ENCODE peak calls at places on chromosome 7, in five cellular contexts. S is neural crest cell, V is RWPE1, C is endothelial cell, P is WERI-Rb-1. M is an unnamed sample.

GRCh38 chr7:45001138-45001694 is 1.2 kb downstream of the CCM2 start:
- DNase-seq in S (no peak), V (peak; percentile 51), C (no peak), P (peak; percentile 36), M (peak; percentile 52)

GRCh38 chr7:128773604-128774003 is 2.0 kb downstream of the OPN1SW start:
- DNase-seq in S (no peak), V (no peak), C (no peak), P (no peak), M (no peak)

GRCh38 chr7:16369851-16370250 is 51.5 kb downstream of the CRPPA start:
- DNase-seq in S (no peak), V (no peak), C (no peak), P (no peak), M (no peak)

GRCh38 chr7:5692845-5693278 is 88.6 kb downstream of the RNF216 start:
- DNase-seq in S (no peak), V (peak; percentile 69), C (no peak), P (no peak), M (no peak)

GRCh38 chr7:11228515-11228914 is 254.8 kb downstream of the PHF14 start:
- DNase-seq in S (no peak), V (no peak), C (no peak), P (no peak), M (no peak)

GRCh38 chr7:100430450-100431285 is 1.0 kb downstream of the MEPCE start:
- DNase-seq in S (no peak), V (peak; percentile 38), C (no peak), P (no peak), M (peak; percentile 40)

GRCh38 chr7:47454066-47454950 is 127.6 kb downstream of the TNS3 start:
- DNase-seq in S (no peak), V (no peak), C (no peak), P (no peak), M (no peak)

GRCh38 chr7:102064361-102065025 is 222.2 kb upstream of the SH2B2 start:
- DNase-seq in S (no peak), V (peak; percentile 56), C (no peak), P (no peak), M (no peak)

GRCh38 chr7:25009271-25009670 is 29.3 kb upstream of the OSBPL3 start:
- DNase-seq in S (no peak), V (peak; percentile 76), C (no peak), P (no peak), M (no peak)

GRCh38 chr7:26090927-26091519 is 61.0 kb upstream of the NFE2L3 start:
- DNase-seq in S (no peak), V (peak; percentile 57), C (no peak), P (no peak), M (peak; percentile 54)

GRCh38 chr7:7653568-7654187 is 13.1 kb downstream of the UMAD1 start:
- DNase-seq in S (peak; percentile 35), V (no peak), C (peak; percentile 36), P (peak; percentile 29), M (peak; percentile 10)

GRCh38 chr7:822692-823276 is 9.5 kb upstream of the SUN1 start:
- DNase-seq in S (no peak), V (no peak), C (no peak), P (peak; percentile 48), M (no peak)

GRCh38 chr7:130973637-130974036 is 239.6 kb upstream of the KLF14 start:
- DNase-seq in S (no peak), V (no peak), C (no peak), P (no peak), M (no peak)

GRCh38 chr7:87875151-87876039 is 765 bp downstream of the SLC25A40 start:
- DNase-seq in S (peak; percentile 55), V (peak; percentile 16), C (no peak), P (no peak), M (peak; percentile 36)

GRCh38 chr7:901388-902154 is 25.2 kb downstream of the GET4 start:
- DNase-seq in S (peak; percentile 70), V (peak; percentile 99), C (peak; percentile 71), P (peak; percentile 90), M (peak; percentile 89)

GRCh38 chr7:73519867-73520672 is 2.0 kb downstream of the BAZ1B start:
- DNase-seq in S (no peak), V (no peak), C (no peak), P (no peak), M (no peak)

GRCh38 chr7:20191044-20191867 is 25.9 kb downstream of the MACC1 start:
- DNase-seq in S (no peak), V (no peak), C (no peak), P (no peak), M (no peak)

GRCh38 chr7:131015131-131015954 is 281.3 kb upstream of the KLF14 start:
- DNase-seq in S (no peak), V (no peak), C (no peak), P (no peak), M (no peak)

GRCh38 chr7:46989247-46989646 is 592.7 kb downstream of the TNS3 start:
- DNase-seq in S (no peak), V (no peak), C (no peak), P (no peak), M (no peak)

DNA sequence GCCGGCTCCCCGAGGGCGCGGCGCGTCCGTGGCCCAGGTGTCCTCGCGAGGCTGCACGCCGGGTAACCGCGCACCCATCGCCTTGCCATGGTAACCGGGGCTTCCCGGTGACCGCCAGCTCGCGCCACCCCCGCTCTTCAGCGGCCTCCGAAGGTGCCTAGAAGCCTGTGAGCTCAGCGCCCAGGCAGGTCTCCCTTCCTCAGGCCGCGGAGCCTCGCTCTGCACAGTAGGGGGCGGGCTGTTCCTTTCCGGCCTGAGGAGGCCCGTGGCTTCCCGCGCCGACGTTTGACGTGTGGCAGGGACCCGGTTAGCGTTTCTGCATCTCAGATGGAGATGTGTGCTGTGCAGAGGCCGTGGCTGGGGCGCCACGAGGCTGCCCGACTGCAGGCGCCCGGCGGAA is 117.1 kb downstream of the DYNC2I1 start:
- DNase-seq in S (peak; percentile 54), V (peak; percentile 8), C (no peak), P (no peak), M (peak; percentile 60)
- TF ChIP-seq CTCF in S (peak; percentile 66), V (no peak), C (no peak), P (peak; percentile 31), M (no peak)

GRCh38 chr7:154640266-154640865 is 362.6 kb downstream of the PAXIP1 start:
- DNase-seq in S (no peak), V (no peak), C (peak; percentile 36), P (peak; percentile 49), M (no peak)
- TF ChIP-seq CTCF in S (peak; percentile 57), V (no peak), C (no peak), P (peak; percentile 64), M (no peak)

DNA sequence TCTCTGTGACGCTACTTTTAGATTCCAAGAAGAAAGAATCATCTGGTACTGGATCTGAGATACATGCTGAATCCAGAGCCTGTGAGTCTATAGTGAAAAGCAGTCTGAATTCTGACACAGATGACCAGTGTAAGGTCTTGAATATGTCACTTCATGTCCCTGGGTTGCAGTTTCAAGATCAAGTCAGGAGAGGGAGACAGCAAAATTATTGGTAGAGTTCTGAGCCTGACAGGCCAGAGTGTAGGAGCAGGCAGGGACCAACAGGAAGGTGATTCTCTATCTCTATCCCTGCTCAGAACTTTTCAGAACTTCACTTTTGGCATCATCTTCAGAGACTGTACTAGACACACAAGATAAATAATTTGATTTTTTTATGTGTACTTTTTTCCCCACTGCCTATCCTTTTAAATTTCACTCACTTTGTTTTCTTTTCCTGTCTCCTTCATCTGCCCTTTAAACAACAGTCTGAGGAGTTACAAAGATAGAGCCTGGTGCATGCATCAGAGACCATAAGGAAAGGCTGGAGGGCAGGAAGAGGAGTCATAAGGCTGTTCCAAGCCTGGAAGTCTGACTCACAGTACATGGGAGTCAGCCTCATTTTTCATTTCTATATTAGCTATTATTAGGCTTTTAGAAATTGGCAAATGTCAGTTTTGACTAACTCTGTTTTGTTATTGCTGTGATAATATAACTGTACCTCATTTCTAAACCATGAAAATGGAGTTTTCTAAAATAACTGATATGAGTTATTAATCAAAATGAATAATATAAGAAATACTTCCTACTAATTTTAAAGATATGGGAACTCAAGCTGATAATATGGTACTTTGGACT is 120.2 kb upstream of the TMEM229A start:
- DNase-seq in S (peak; percentile 36), V (peak; percentile 16), C (peak; percentile 49), P (peak; percentile 43), M (peak; percentile 2)
- TF ChIP-seq CTCF in S (peak; percentile 66), V (no peak), C (peak; percentile 49), P (peak; percentile 60), M (peak; percentile 2)

GRCh38 chr7:127254163-127254684 is 1.5 kb upstream of the GRM8 start:
- DNase-seq in S (no peak), V (no peak), C (no peak), P (no peak), M (no peak)
- TF ChIP-seq CTCF in S (no peak), V (peak; percentile 26), C (no peak), P (no peak), M (no peak)

GRCh38 chr7:50310361-50310760 is 5.8 kb downstream of the IKZF1 start:
- DNase-seq in S (no peak), V (no peak), C (no peak), P (no peak), M (no peak)
- TF ChIP-seq CTCF in S (no peak), V (no peak), C (no peak), P (no peak), M (no peak)

DNA sequence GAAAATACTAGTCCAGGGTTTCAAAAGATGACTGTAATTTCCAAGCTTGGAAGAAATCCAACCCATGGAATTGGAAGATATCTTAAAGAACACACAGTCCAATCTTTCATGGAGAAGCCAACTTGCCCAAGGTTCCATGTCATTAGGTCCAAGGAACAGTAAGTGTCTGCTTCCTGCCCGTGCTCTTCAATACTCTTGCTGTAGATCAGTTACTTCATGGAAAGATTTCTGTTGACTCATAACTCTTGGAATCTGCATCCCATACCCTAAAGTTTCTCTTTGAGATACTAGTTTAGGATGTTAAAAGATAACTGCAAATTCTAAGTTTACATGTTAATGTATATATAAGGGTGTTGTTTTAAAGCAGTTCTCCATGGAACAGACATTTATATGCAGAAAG is 127.9 kb upstream of the SLC13A1 start:
- DNase-seq in S (no peak), V (no peak), C (no peak), P (no peak), M (no peak)
- TF ChIP-seq CTCF in S (no peak), V (no peak), C (no peak), P (no peak), M (no peak)

DNA sequence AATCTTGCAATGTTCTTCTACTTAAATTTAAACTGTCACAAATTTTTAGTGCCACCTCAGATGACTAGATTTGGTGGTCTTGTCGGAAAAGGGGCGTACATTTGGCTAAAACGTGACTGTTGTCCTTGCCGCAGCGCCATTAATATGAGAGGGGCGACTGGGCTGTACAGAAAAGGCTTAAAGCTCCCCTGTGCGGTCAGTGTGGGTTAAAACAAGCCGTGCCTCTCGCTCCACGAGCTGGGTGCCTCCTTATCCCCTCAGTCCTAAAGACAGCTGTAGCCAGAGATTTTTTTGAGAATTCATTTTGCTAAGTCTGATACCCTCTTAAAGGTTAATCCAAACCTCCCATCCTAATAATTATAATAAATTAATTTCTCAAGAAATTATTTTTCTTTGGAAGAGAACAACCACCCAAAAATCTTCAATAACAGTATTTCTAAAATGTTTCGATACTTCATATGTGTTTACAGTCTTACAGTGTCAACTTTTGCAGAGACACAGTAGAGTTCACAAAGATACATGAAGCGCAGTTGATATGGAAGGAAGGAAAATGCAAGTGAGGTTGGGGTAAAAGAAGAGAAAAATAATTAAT is 68.6 kb downstream of the C7orf25 start:
- DNase-seq in S (peak; percentile 42), V (peak; percentile 53), C (peak; percentile 53), P (peak; percentile 57), M (peak; percentile 29)
- TF ChIP-seq CTCF in S (peak; percentile 76), V (peak; percentile 77), C (peak; percentile 22), P (peak; percentile 71), M (no peak)

GRCh38 chr7:137592232-137592896 is 248.8 kb upstream of the PTN start:
- DNase-seq in S (peak; percentile 71), V (peak; percentile 53), C (peak; percentile 70), P (peak; percentile 65), M (peak; percentile 39)
- TF ChIP-seq CTCF in S (peak; percentile 92), V (peak; percentile 67), C (peak; percentile 65), P (peak; percentile 71), M (peak; percentile 46)

M was measured in GM20000.